ENCODE peak calls at places on chromosomes 11 and 22, in four cellular contexts. E is H1, A is HepG2, Z is K562. Q is an unnamed sample.

GRCh38 chr11:77993902-77994301 is 566 bp downstream of the INTS4 start:
- DNase-seq in A (no peak), Z (no peak), E (no peak), Q (no peak)

GRCh38 chr22:35074583-35074982 is 8.6 kb downstream of the ISX start:
- DNase-seq in A (no peak), Z (no peak), E (no peak), Q (no peak)

GRCh38 chr11:63489879-63490278 is 1.1 kb downstream of the PLAAT5 start:
- DNase-seq in Z (no peak), E (no peak), A (no peak), Q (peak)

GRCh38 chr11:10628506-10629236 is 60.2 kb upstream of the LYVE1 start:
- DNase-seq in Z (no peak), E (peak), A (no peak), Q (no peak)

GRCh38 chr11:67507242-67507890 is 596 bp downstream of the CDK2AP2 start:
- DNase-seq in Z (peak), E (no peak), A (no peak), Q (peak)

GRCh38 chr22:30308518-30309230 is 18.1 kb downstream of the TBC1D10A start:
- DNase-seq in A (no peak), E (no peak), Z (no peak), Q (no peak)

GRCh38 chr11:114208371-114208770 is 87.8 kb upstream of the NNMT start:
- DNase-seq in E (no peak), Z (no peak), A (no peak), Q (no peak)

GRCh38 chr11:118435233-118435892 is 929 bp upstream of the KMT2A start:
- DNase-seq in A (peak), Z (peak), E (peak), Q (peak)

GRCh38 chr11:10943968-10944367 is 86.1 kb upstream of the ZBED5 start:
- DNase-seq in Z (no peak), A (no peak), E (no peak), Q (no peak)

GRCh38 chr11:3092603-3093141 is 35.4 kb upstream of the CARS1 start:
- DNase-seq in A (no peak), E (peak), Z (no peak), Q (no peak)

GRCh38 chr11:99325807-99326206 is 305.1 kb downstream of the CNTN5 start:
- DNase-seq in A (peak), Z (no peak), E (no peak), Q (no peak)

GRCh38 chr11:126359431-126360048 is 4.1 kb downstream of the ST3GAL4 start:
- DNase-seq in A (no peak), E (no peak), Z (peak), Q (no peak)

GRCh38 chr22:37771081-37771480 is 36.7 kb upstream of the GCAT start:
- DNase-seq in Z (no peak), E (no peak), A (no peak), Q (no peak)

GRCh38 chr22:50656122-50657070 is 16.2 kb upstream of the SHANK3 start:
- DNase-seq in E (no peak), Z (no peak), A (peak), Q (no peak)

GRCh38 chr11:127259118-127259517 is 258.5 kb upstream of the KIRREL3 start:
- DNase-seq in Z (no peak), A (no peak), E (no peak), Q (no peak)

GRCh38 chr22:19175602-19176174 is 2.8 kb downstream of the SLC25A1 start:
- DNase-seq in Z (no peak), A (no peak), E (no peak), Q (no peak)

GRCh38 chr11:69296890-69297224 is 2.9 kb downstream of the MYEOV start:
- DNase-seq in A (no peak), E (no peak), Z (no peak), Q (no peak)

GRCh38 chr11:68528630-68529029 is 68.1 kb downstream of the PPP6R3 start:
- DNase-seq in A (no peak), Z (no peak), E (no peak), Q (no peak)

GRCh38 chr22:38221908-38222796 is 20.4 kb downstream of the MAFF start:
- DNase-seq in A (no peak), E (peak), Z (no peak), Q (peak)

GRCh38 chr22:47266329-47266728 is 503.9 kb downstream of the TBC1D22A start:
- DNase-seq in E (no peak), A (no peak), Z (no peak), Q (no peak)

GRCh38 chr11:1153105-1153950 is 4.4 kb upstream of the MUC5AC start:
- DNase-seq in E (no peak), A (peak), Z (no peak), Q (no peak)

GRCh38 chr11:68037481-68038225 is 1.2 kb upstream of the TCIRG1 start:
- DNase-seq in Z (no peak), E (no peak), A (no peak), Q (no peak)

GRCh38 chr11:119607726-119608125 is 121.3 kb downstream of the NECTIN1 start:
- DNase-seq in A (no peak), Z (no peak), E (no peak), Q (no peak)

GRCh38 chr22:42301742-42302102 is 31.3 kb upstream of the TCF20 start:
- DNase-seq in Z (no peak), A (no peak), E (no peak), Q (no peak)

GRCh38 chr22:42301072-42301741 is 30.8 kb upstream of the TCF20 start:
- DNase-seq in E (no peak), A (no peak), Z (no peak), Q (no peak)

GRCh38 chr22:42299586-42300285 is 29.3 kb upstream of the TCF20 start:
- DNase-seq in Z (peak), A (no peak), E (no peak), Q (peak)

GRCh38 chr22:42298746-42299145 is 28.3 kb upstream of the TCF20 start:
- DNase-seq in Z (no peak), E (no peak), A (no peak), Q (no peak)

DNA sequence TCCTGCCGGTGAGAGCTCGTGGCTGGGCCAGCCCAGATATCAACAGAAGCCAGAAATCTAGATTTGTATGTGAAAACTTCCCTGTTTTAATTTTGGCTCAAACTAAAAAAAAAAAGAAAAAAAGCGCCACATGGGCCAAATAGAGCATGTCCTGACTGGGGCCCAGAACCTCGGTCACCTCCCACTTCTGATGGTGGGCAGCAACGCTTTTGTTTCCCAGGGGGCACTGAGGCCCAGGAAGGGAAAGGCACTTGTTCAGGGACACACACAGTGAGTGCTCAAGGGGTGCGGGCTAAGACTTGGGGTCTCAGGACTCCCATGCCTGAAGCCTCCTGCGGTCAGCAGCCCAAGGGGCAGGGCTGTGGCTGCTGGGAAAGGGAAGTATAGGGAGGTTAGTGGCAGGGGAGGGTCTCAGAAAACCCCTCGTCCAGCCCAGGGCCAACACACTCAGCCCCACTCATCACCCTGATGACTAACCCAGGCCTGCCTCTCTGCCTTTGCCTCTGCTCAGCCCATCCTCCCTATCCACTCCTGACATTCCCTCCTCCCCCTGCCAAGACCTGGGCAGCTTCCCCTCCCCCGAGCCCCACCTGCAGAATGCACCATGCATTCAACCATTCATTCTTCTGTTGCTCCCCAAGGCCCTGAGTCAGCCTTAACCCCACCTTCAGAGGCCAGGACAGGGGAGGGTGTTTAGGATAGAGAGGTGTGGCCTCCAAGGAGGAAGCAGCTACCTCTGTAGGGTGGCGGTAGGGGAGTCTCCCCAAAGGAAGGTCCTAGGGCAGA is 30.0 kb upstream of the TCF20 start:
- DNase-seq in A (no peak), Z (peak), E (no peak), Q (no peak)
- TF ChIP-seq ATF2 in A (no peak), Z (no peak), E (no peak), Q (no peak)

DNA sequence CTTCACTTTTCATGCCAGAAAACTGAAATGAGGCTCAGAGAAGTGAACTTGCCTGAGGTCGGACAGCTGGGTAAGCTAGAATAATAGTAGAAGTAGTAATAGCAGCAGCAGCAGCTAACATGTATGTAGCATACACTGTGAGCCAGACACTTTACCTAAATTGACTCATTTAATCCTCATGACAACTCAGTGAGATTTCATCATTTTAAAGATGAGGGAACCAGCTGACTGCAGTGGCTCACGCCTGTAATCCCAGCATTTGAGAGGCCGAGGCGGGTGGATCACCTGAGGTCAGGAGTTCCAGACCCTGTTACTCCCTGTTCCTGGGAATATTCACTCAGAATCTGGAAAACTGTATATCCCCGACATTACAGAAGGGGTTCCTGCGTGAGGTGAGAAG is 154.5 kb downstream of the DBX1 start:
- DNase-seq in Z (no peak), E (no peak), A (no peak), Q (no peak)
- TF ChIP-seq JUN in Z (no peak), E (no peak), A (no peak), Q (no peak)

DNA sequence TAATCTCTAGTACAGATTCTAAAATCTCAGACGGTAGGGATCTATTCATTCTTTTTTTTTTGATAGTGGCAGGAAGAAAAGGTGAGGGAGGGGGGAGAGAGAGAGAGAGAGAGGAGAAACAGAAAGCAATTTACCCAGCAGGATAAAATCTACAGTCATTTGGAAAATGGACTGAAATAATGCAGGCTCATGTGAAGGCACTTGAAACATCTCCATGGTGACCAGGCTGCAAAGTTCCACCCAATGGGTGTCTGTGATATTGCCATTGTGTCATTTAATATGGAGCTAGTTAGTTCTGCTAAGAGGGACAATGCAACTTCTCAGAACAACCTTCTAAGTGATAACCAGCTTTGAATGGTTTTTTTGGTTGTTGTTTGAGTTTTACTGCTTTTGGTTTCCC is 165.2 kb upstream of the RAG2 start:
- DNase-seq in A (no peak), Z (no peak), E (no peak), Q (no peak)
- TF ChIP-seq ATF2 in A (no peak), Z (no peak), E (no peak), Q (no peak)

GRCh38 chr11:133509924-133510697 is 22.2 kb downstream of the OPCML start:
- DNase-seq in Z (no peak), E (peak), A (no peak), Q (peak)
- TF ChIP-seq JUN in Z (no peak), E (no peak), A (no peak), Q (no peak)

DNA sequence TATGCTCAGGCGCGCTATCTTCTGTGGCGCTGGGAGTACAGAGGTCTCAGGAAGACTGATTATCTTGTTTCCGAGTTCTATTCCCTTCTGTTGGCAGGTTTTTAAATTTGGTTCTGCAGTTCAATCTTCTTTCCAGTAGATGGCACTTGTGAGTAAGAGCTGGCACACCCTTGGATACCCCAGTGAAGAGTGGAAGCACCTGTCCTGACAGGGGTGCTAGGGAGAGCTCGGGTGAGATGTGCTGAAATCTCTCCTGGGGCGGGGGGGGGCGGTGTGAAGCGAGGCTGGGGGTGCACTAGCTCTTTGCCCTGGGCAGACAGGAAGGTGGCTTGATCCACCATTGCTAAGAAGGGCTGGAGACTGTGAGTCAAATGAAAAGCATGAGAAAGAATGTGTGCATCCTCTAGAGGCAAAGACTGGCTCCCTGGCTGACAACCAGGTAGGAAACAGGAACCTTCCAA is 679.9 kb upstream of the CCDC179 start:
- DNase-seq in Z (peak), E (peak), A (peak), Q (peak)
- TF ChIP-seq ATF2 in Z (no peak), E (no peak), A (no peak), Q (no peak)

DNA sequence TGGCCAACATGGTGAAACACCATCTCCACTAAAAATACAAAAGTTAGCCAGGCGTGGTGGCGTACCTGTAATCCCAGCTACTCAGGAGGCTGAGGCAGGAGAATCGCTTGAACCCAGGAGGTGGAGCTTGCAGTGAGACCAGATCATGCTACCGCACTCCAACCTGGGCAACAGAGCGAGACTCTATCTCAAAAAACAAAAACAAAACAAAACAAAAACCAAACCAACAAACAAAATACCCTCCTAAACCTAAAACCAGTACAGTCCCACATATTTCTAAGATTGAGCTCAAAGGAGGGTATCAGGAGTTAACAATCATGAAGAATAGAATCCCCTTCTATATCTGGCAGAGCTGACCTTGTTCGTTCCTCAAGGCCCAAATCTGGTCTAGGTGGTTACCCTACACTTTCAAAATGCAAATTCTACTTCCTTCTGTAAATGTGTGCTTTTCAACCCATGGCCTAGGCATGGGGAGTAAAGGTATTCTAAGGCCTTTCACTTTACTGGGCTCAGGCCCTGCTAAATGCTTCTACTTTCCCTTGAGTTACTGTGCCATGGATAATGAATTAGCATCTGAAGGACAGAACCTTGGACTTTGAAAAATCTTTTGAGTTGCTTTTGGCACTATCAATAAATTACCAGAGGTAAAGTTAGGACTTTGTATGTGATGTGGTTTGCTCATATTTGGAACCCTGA is 10.4 kb upstream of the PPP2R1B start:
- DNase-seq in A (no peak), E (no peak), Z (no peak), Q (no peak)
- TF ChIP-seq JUN in A (no peak), E (no peak), Z (no peak), Q (no peak)